ENCODE peak calls at places on chromosomes 12 and 14, in ten cellular contexts. K is BE2C; J is left ventricle myocardium inferior; G is neuronal stem cell; M is GM12878; P is spleen; A is CD8-positive, alpha-beta memory T cell; D is Panc1; X is uterus; U is left lung. V is an unnamed sample. For H3K9me3 and H3K4me1, the result is how much of the 10 kb centered on the place peaks cover.

GRCh38 chr14:94544726-94545125 is 16.5 kb upstream of the SERPINA4 start:
- DNase-seq in P (no peak), M (no peak), A (no peak), X (no peak), G (no peak), K (no peak), U (no peak), J (no peak), D (no peak), V (no peak)

GRCh38 chr12:95884998-95885397 is 26.2 kb downstream of the SNRPF start:
- DNase-seq in D (no peak), P (no peak), A (no peak), J (no peak), M (no peak), U (no peak), G (no peak), X (no peak), K (no peak), V (no peak)

GRCh38 chr12:119802472-119802871 is 74.6 kb downstream of the CIT start:
- DNase-seq in J (peak), U (no peak), X (no peak), G (no peak), M (no peak), P (no peak), A (no peak), D (no peak), K (peak), V (no peak)

GRCh38 chr12:111434680-111435338 is 29.1 kb downstream of the SH2B3 start:
- DNase-seq in D (no peak), J (peak), K (no peak), X (peak), G (no peak), A (peak), M (peak), U (no peak), P (peak), V (peak)

GRCh38 chr12:42221722-42222121 is 16.3 kb downstream of the YAF2 start:
- DNase-seq in M (no peak), J (no peak), D (no peak), G (no peak), X (no peak), A (no peak), P (no peak), K (no peak), U (no peak), V (no peak)

GRCh38 chr12:89098390-89099102 is 253.8 kb downstream of the DUSP6 start:
- DNase-seq in K (peak), X (no peak), G (no peak), M (no peak), D (no peak), P (no peak), U (peak), A (no peak), J (peak), V (no peak)

GRCh38 chr12:101743724-101744472 is 4.6 kb upstream of the SYCP3 start:
- DNase-seq in P (peak), D (no peak), X (no peak), G (no peak), K (no peak), A (no peak), J (no peak), M (peak), U (no peak), V (no peak)

GRCh38 chr14:24418492-24418873 is 11.0 kb downstream of the CBLN3 start:
- DNase-seq in D (no peak), U (no peak), J (no peak), M (no peak), X (no peak), G (no peak), P (no peak), K (no peak), A (no peak), V (no peak)

GRCh38 chr14:62015945-62016344 is 253.7 kb downstream of the SNAPC1 start:
- DNase-seq in M (no peak), U (no peak), D (no peak), J (no peak), X (no peak), K (no peak), A (no peak), P (no peak), G (no peak), V (no peak)

GRCh38 chr14:21248739-21249411 is 20.4 kb downstream of the HNRNPC start:
- DNase-seq in U (no peak), G (no peak), D (no peak), X (no peak), J (no peak), K (no peak), P (no peak), M (no peak), A (no peak), V (no peak)

GRCh38 chr12:129746318-129746717 is 157.5 kb downstream of the TMEM132D start:
- DNase-seq in K (no peak), P (no peak), X (no peak), G (no peak), M (no peak), J (no peak), U (no peak), A (no peak), D (no peak), V (no peak)

GRCh38 chr12:47892819-47893218 is 12.0 kb downstream of the VDR start:
- DNase-seq in P (no peak), M (no peak), K (no peak), U (no peak), G (no peak), J (no peak), X (no peak), D (no peak), A (no peak), V (no peak)

GRCh38 chr12:113971392-113971791 is 5.3 kb upstream of the RBM19 start:
- DNase-seq in A (no peak), X (no peak), P (no peak), J (no peak), G (no peak), D (no peak), M (no peak), K (no peak), U (no peak), V (no peak)

GRCh38 chr12:42332301-42332894 is 6.4 kb downstream of the PPHLN1 start:
- DNase-seq in D (no peak), G (no peak), M (no peak), U (no peak), A (peak), X (peak), P (no peak), J (no peak), K (peak), V (peak)

GRCh38 chr12:103538397-103538796 is 42.6 kb upstream of the C12orf42 start:
- DNase-seq in M (no peak), D (no peak), X (no peak), U (no peak), P (no peak), A (no peak), K (no peak), G (no peak), J (no peak), V (no peak)

GRCh38 chr12:21666722-21667121 is 9.1 kb upstream of the LDHB start:
- DNase-seq in M (no peak), P (no peak), X (no peak), K (no peak), D (no peak), J (no peak), G (no peak), A (no peak), U (no peak), V (no peak)

GRCh38 chr14:32183151-32184048 is 18.4 kb upstream of the RNU6-7 start:
- DNase-seq in K (no peak), U (no peak), M (no peak), J (no peak), D (no peak), G (no peak), X (no peak), A (no peak), P (no peak), V (no peak)

GRCh38 chr12:81759215-81759991 is at the start of gene PPFIA2:
- DNase-seq in U (peak), J (peak), X (peak), P (peak), K (no peak), G (peak), M (no peak), D (no peak), A (peak), V (peak)

GRCh38 chr12:106039646-106040404 is 98.9 kb downstream of the NUAK1 start:
- DNase-seq in K (no peak), X (no peak), D (no peak), U (no peak), M (no peak), G (no peak), P (no peak), A (no peak), J (no peak), V (no peak)

GRCh38 chr14:56055521-56055920 is 62.7 kb upstream of the PELI2 start:
- DNase-seq in J (no peak), A (no peak), G (no peak), X (no peak), P (no peak), U (no peak), K (no peak), D (no peak), M (no peak), V (no peak)

GRCh38 chr12:49539406-49540228 is 787 bp downstream of the KCNH3 start:
- DNase-seq in D (no peak), G (no peak), M (no peak), X (peak), J (no peak), K (no peak), A (peak), P (peak), U (peak), V (no peak)

GRCh38 chr14:69547701-69548348 is 26.8 kb downstream of the CCDC177 start:
- DNase-seq in G (peak), A (no peak), M (no peak), J (no peak), P (no peak), K (peak), X (no peak), D (no peak), U (peak), V (peak)

GRCh38 chr14:35404246-35404495 is 378 bp downstream of the NFKBIA start:
- DNase-seq in P (no peak), A (no peak), G (no peak), D (no peak), J (no peak), M (no peak), K (no peak), U (no peak), X (no peak), V (no peak)

GRCh38 chr14:67837011-67837624 is 17.5 kb downstream of the RAD51B start:
- DNase-seq in K (peak), D (peak), X (peak), J (no peak), G (no peak), P (no peak), A (peak), M (peak), U (no peak), V (peak)

GRCh38 chr14:104681689-104682074 is 7.7 kb upstream of the INF2 start:
- DNase-seq in J (peak), A (no peak), X (peak), M (no peak), D (no peak), K (peak), U (peak), P (peak), G (peak), V (peak)

GRCh38 chr14:60654303-60654925 is 5.1 kb upstream of the SIX1 start:
- DNase-seq in J (no peak), M (no peak), P (no peak), D (no peak), X (no peak), U (no peak), A (no peak), K (no peak), G (peak), V (no peak)

GRCh38 chr14:103883263-103883523 is 35.8 kb upstream of the PPP1R13B start:
- DNase-seq in P (no peak), G (no peak), K (no peak), U (no peak), J (no peak), M (no peak), A (no peak), D (no peak), X (no peak), V (no peak)

GRCh38 chr12:131097247-131098177 is 143.8 kb downstream of the ADGRD1 start:
- DNase-seq in K (peak), U (peak), X (peak), A (no peak), M (no peak), P (peak), J (peak), G (no peak), D (no peak), V (no peak)
- H3K9me3 ChIP-seq in K (under half), U (under half), X (under half), A (under half), M (under half), P (under half), J (under half), G (under half), D (under half), V (under half)

DNA sequence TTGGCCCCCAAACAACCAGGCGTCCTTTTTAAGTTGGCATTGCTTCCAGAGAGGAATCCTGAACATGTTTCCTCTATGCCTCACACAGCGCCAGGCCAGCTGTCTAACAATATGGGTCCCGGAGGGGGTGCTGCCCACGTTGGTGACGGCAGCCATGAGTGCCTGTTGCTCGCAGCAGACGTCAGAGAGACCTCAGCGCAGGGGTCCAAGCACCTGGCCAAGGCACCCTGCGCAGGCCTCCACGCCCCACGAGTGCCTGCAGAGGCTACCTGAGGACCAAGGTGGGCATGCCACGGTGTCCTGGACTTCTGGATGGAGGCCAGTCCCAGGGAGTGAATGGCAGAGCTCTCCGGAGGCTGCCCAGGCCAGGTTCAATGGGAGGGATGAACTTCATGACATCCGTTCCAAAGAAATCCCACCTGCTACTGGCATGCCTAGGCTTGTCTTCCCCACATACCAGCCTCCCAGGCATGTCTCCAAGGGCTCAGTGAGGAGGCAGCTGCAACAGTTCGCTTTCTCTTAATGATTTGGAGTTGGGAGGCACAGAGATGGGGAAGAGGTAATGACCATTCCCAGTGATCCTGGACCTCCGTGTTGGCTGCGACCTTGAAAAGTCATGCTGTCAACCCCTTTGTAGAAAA is 11.6 kb upstream of the FOXN3 start:
- DNase-seq in D (no peak), P (peak), G (no peak), J (no peak), U (no peak), A (no peak), K (no peak), X (no peak), M (no peak), V (no peak)
- H3K4me3 ChIP-seq in D (no peak), P (no peak), G (peak), J (peak), U (no peak), A (no peak), K (no peak), X (no peak), M (no peak), V (no peak)

GRCh38 chr14:96094656-96095055 is 55.5 kb downstream of the C14orf132 start:
- DNase-seq in X (peak), K (no peak), D (no peak), A (no peak), J (no peak), P (no peak), G (no peak), U (no peak), M (no peak), V (no peak)

GRCh38 chr14:96092936-96093335 is 53.8 kb downstream of the C14orf132 start:
- DNase-seq in D (no peak), M (no peak), J (no peak), K (no peak), X (no peak), G (no peak), U (no peak), A (no peak), P (peak), V (no peak)

GRCh38 chr14:96095058-96095457 is 55.9 kb downstream of the C14orf132 start:
- DNase-seq in X (no peak), D (no peak), G (no peak), A (no peak), K (no peak), M (no peak), U (no peak), P (no peak), J (no peak), V (no peak)

GRCh38 chr14:96095581-96096476 is 56.7 kb downstream of the C14orf132 start:
- DNase-seq in J (no peak), K (peak), P (no peak), G (no peak), M (no peak), D (no peak), X (peak), U (no peak), A (no peak), V (no peak)

GRCh38 chr14:96094211-96094610 is 55.0 kb downstream of the C14orf132 start:
- DNase-seq in K (no peak), U (no peak), P (no peak), X (peak), D (no peak), J (no peak), A (no peak), M (no peak), G (no peak), V (no peak)
- H3K4me1 ChIP-seq in K (half or more), U (under half), P (under half), X (under half), D (under half), J (under half), A (under half), M (under half), G (under half), V (under half)

DNA sequence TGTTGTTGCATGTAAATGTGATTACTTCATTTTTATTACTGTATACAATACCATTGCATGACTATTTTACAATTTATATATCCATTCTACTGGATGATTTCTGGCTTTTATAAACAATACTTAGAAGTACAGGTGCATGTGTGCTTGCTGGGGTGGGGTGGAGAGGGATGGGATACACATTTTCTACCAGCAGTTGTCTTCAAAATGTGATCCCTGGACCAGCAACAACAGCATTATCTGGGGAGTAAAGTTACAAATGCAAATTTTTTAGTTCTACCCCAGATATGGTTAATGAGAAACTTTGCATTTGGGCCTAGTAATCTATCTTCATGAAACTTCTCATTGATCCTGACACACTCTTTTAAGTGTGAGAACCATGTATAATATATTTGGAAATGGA is 905.4 kb upstream of the ATXN7L3B start:
- DNase-seq in X (no peak), J (no peak), U (no peak), G (no peak), A (no peak), K (no peak), M (no peak), P (no peak), D (no peak), V (no peak)
- H3K9me3 ChIP-seq in X (under half), J (under half), U (under half), G (under half), A (under half), K (under half), M (under half), P (under half), D (under half), V (under half)

GRCh38 chr12:51906452-51907082 is 737 bp upstream of the ACVRL1 start:
- DNase-seq in A (no peak), K (no peak), X (no peak), D (no peak), G (no peak), U (peak), M (no peak), J (no peak), P (no peak), V (no peak)
- H3K4me3 ChIP-seq in A (no peak), K (no peak), X (peak), D (no peak), G (no peak), U (peak), M (no peak), J (peak), P (peak), V (no peak)

DNA sequence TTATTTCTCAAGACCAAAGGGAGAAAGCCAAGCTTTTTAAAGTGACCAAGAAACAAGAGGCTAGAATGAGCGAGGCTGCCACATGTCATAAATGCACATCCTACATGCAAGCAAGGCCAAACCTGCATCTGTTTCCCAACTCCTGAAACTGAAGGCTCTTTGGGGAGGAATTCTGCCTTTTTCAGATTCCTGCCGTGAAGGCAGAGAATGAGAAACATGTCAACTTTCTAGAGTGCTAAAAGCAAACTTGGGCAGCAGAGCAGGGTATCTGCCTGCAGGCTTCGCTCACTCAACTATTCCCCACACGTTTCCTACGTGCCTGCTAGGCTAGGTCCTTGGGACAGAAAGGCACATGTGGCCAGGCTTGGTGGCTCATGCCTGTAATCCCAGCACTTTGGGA is 15.2 kb downstream of the DPF3 start:
- DNase-seq in G (no peak), X (no peak), K (no peak), A (no peak), M (no peak), U (no peak), P (no peak), J (no peak), D (no peak), V (no peak)
- H3K4me1 ChIP-seq in G (under half), X (under half), K (under half), A (under half), M (under half), U (under half), P (under half), J (half or more), D (under half), V (under half)

GRCh38 chr14:105853089-105853906 is 326.9 kb downstream of the TMEM121 start:
- DNase-seq in M (peak), A (no peak), K (peak), D (no peak), P (peak), G (no peak), X (no peak), U (peak), J (no peak), V (no peak)
- H3K9me3 ChIP-seq in M (under half), A (under half), K (under half), D (under half), P (under half), G (under half), X (under half), U (under half), J (under half), V (under half)

DNA sequence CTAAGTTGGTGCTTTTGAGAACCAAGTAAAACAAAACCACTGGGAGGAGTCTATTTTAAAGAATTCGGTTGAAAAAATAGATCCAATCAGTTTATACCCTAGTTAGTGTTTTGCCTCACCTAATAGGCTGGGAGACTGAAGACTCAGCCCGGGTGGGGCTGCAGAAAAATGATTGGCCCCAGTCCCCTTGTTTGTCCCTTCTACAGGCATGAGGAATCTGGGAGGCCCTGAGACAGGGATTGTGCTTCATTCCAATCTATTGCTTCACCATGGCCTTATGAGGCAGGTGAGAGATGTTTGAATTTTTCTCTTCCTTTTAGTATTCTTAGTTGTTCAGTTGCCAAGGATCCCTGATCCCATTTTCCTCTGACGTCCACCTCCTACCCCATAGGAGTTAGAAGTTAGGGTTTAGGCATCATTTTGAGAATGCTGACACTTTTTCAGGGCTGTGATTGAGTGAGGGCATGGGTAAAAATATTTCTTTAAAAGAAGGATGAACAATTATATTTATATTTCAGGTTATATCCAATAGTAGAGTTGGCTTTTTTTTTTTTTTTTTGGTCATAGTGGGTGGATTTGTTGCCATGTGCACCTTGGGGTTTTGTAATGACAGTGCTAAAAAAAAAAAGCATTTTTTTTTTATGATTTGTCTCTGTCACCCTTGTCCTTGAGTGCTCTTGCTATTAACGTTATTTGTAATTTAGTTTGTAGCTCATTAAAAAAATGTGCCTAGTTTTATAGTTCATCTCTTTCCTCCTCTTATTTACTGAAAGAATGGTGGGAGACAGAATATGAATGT is 1.6 kb upstream of the RAB5B start:
- DNase-seq in P (no peak), K (no peak), M (no peak), X (no peak), D (no peak), G (no peak), U (no peak), A (no peak), J (no peak), V (no peak)
- H3K4me3 ChIP-seq in P (peak), K (peak), M (peak), X (no peak), D (peak), G (no peak), U (peak), A (peak), J (peak), V (no peak)

GRCh38 chr12:8065991-8066594 is at the start of gene C3AR1:
- DNase-seq in D (no peak), J (no peak), M (no peak), A (peak), X (no peak), K (no peak), P (no peak), U (no peak), G (no peak), V (no peak)
- H3K4me1 ChIP-seq in D (under half), J (under half), M (under half), A (under half), X (under half), K (under half), P (half or more), U (half or more), G (under half), V (under half)

GRCh38 chr12:34396006-34396860 is 373.9 kb downstream of the ALG10 start:
- DNase-seq in G (no peak), J (peak), D (no peak), P (peak), U (peak), X (peak), A (no peak), K (peak), M (no peak), V (peak)
- H3K9me3 ChIP-seq in G (under half), J (half or more), D (under half), P (half or more), U (under half), X (under half), A (under half), K (under half), M (under half), V (under half)